ENCODE peak calls at places on chromosomes 6 and 20, in five cellular contexts. J is fibroblast of lung, U is A549, D is B cell, P is PC-9. G is an unnamed sample.

GRCh38 chr6:166156942-166157341 is 10.7 kb downstream of the TBXT start:
- DNase-seq in J (no peak), U (peak), D (no peak), P (no peak), G (no peak)

GRCh38 chr6:118968416-118968815 is 33.5 kb upstream of the MCM9 start:
- DNase-seq in J (peak), U (peak), D (no peak), P (no peak), G (peak)

GRCh38 chr6:11575408-11576033 is 38.0 kb downstream of the TMEM170B start:
- DNase-seq in J (peak), U (peak), D (peak), P (peak), G (peak)

GRCh38 chr6:2502096-2502997 is 248.4 kb downstream of the MYLK4 start:
- DNase-seq in J (no peak), U (peak), D (no peak), P (no peak), G (no peak)

GRCh38 chr6:105483492-105483891 is 80.6 kb upstream of the PREP start:
- DNase-seq in J (peak), U (peak), D (no peak), P (no peak), G (no peak)

GRCh38 chr6:166780284-166780683 is 153.2 kb upstream of the RPS6KA2 start:
- DNase-seq in J (no peak), U (no peak), D (no peak), P (no peak), G (no peak)

GRCh38 chr6:88177961-88178464 is 11.9 kb upstream of the CNR1 start:
- DNase-seq in J (peak), U (peak), D (peak), P (no peak), G (no peak)

GRCh38 chr6:162343902-162344226 is 383.7 kb downstream of the PRKN start:
- DNase-seq in J (peak), U (no peak), D (no peak), P (no peak), G (no peak)

GRCh38 chr6:19180348-19181073 is 656.7 kb upstream of the ID4 start:
- DNase-seq in J (peak), U (no peak), D (no peak), P (no peak), G (no peak)

GRCh38 chr20:7285918-7286556 is 518.6 kb downstream of the BMP2 start:
- DNase-seq in J (peak), U (peak), D (no peak), P (peak), G (peak)

GRCh38 chr6:23754197-23754596 is 371.8 kb upstream of the NRSN1 start:
- DNase-seq in J (no peak), U (no peak), D (no peak), P (no peak), G (no peak)

GRCh38 chr6:147507162-147508072 is 1.1 kb upstream of the SAMD5 start:
- DNase-seq in J (peak), U (peak), D (no peak), P (peak), G (no peak)

GRCh38 chr6:69756357-69756756 is 40.5 kb downstream of the LMBRD1 start:
- DNase-seq in J (no peak), U (no peak), D (no peak), P (no peak), G (no peak)

GRCh38 chr6:4809999-4810918 is 34.1 kb downstream of the CDYL start:
- DNase-seq in J (peak), U (peak), D (no peak), P (no peak), G (no peak)

GRCh38 chr6:14292119-14292518 is 174.5 kb downstream of the CD83 start:
- DNase-seq in J (no peak), U (no peak), D (no peak), P (no peak), G (no peak)

G was measured in dermis microvascular lymphatic vessel endothelial cell.